ENCODE peak calls at places on chromosomes 1 and 21, in ten cellular contexts. A is BE2C; X is AG09319; S is CD8-positive, alpha-beta T cell; E is Jurkat, Clone E6-1; K is activated CD8-positive, alpha-beta memory T cell treated with anti-CD3 and anti-CD28 coated beads for 48 hours; V is kidney glomerular epithelial cell; B is head of caudate nucleus; R is NCI-H510A; J is endothelial cell. C is an unnamed sample.

GRCh38 chr1:38805036-38805435 is 54.5 kb downstream of the RRAGC start:
- DNase-seq in A (no peak), X (no peak), S (no peak), E (no peak), K (no peak), V (no peak), B (peak), R (no peak), J (no peak), C (no peak)

GRCh38 chr21:33136898-33137502 is 67.1 kb downstream of the OLIG1 start:
- DNase-seq in A (no peak), X (no peak), S (no peak), E (no peak), K (no peak), V (no peak), B (no peak), R (no peak), J (no peak), C (no peak)

GRCh38 chr1:31571340-31572295 is 4.7 kb upstream of the TINAGL1 start:
- DNase-seq in A (no peak), X (no peak), S (no peak), E (no peak), K (no peak), V (no peak), B (no peak), R (no peak), J (no peak), C (no peak)

GRCh38 chr1:196074182-196074581 is 534.1 kb downstream of the KCNT2 start:
- DNase-seq in A (no peak), X (no peak), S (no peak), E (no peak), K (no peak), V (no peak), B (no peak), R (no peak), J (no peak), C (no peak)

GRCh38 chr21:39602076-39602689 is 10.6 kb upstream of the B3GALT5 start:
- DNase-seq in A (no peak), X (no peak), S (no peak), E (no peak), K (no peak), V (no peak), B (no peak), R (no peak), J (no peak), C (no peak)

GRCh38 chr1:85566890-85567289 is 13.7 kb upstream of the CCN1 start:
- DNase-seq in A (no peak), X (no peak), S (no peak), E (no peak), K (no peak), V (no peak), B (no peak), R (no peak), J (no peak), C (no peak)

GRCh38 chr1:30731806-30732276 is 8.5 kb upstream of the MATN1 start:
- DNase-seq in A (no peak), X (no peak), S (no peak), E (no peak), K (no peak), V (no peak), B (no peak), R (no peak), J (no peak), C (no peak)

GRCh38 chr21:38420140-38420539 is 78.1 kb downstream of the ERG start:
- DNase-seq in A (no peak), X (no peak), S (no peak), E (no peak), K (no peak), V (no peak), B (no peak), R (no peak), J (no peak), C (no peak)

GRCh38 chr1:17304155-17304826 is 3.7 kb upstream of the PADI4 start:
- DNase-seq in A (no peak), X (no peak), S (no peak), E (no peak), K (no peak), V (no peak), B (no peak), R (peak), J (no peak), C (no peak)

GRCh38 chr21:42233067-42233981 is 14.4 kb downstream of the ABCG1 start:
- DNase-seq in A (peak), X (no peak), S (peak), E (peak), K (peak), V (peak), B (peak), R (no peak), J (peak), C (no peak)

GRCh38 chr1:40638097-40639036 is 27.1 kb downstream of the RIMS3 start:
- DNase-seq in A (no peak), X (no peak), S (no peak), E (no peak), K (no peak), V (no peak), B (no peak), R (no peak), J (no peak), C (no peak)

GRCh38 chr1:88224940-88225339 is 459.1 kb upstream of the PKN2 start:
- DNase-seq in A (no peak), X (no peak), S (no peak), E (no peak), K (no peak), V (no peak), B (no peak), R (no peak), J (no peak), C (no peak)

GRCh38 chr1:11501491-11501897 is 22.5 kb downstream of the DISP3 start:
- DNase-seq in A (no peak), X (no peak), S (peak), E (no peak), K (no peak), V (no peak), B (no peak), R (no peak), J (no peak), C (no peak)

GRCh38 chr1:14944471-14944981 is 209.0 kb upstream of the TMEM51 start:
- DNase-seq in A (no peak), X (no peak), S (no peak), E (no peak), K (no peak), V (no peak), B (peak), R (no peak), J (no peak), C (no peak)

GRCh38 chr1:111822138-111822537 is 66.4 kb downstream of the DDX20 start:
- DNase-seq in A (no peak), X (no peak), S (no peak), E (no peak), K (no peak), V (no peak), B (no peak), R (no peak), J (no peak), C (no peak)

GRCh38 chr1:214127705-214128104 is 139.9 kb downstream of the PROX1 start:
- DNase-seq in A (no peak), X (no peak), S (no peak), E (no peak), K (no peak), V (no peak), B (no peak), R (no peak), J (no peak), C (no peak)

GRCh38 chr1:3590145-3590768 is 21.1 kb downstream of the MEGF6 start:
- DNase-seq in A (no peak), X (no peak), S (no peak), E (no peak), K (no peak), V (no peak), B (no peak), R (no peak), J (no peak), C (no peak)

GRCh38 chr1:49346767-49347349 is 570.2 kb upstream of the BEND5 start:
- DNase-seq in A (no peak), X (no peak), S (no peak), E (no peak), K (no peak), V (no peak), B (no peak), R (no peak), J (no peak), C (no peak)

GRCh38 chr1:184507604-184508289 is 120.9 kb downstream of the C1orf21 start:
- DNase-seq in A (no peak), X (no peak), S (no peak), E (no peak), K (no peak), V (no peak), B (no peak), R (no peak), J (no peak), C (no peak)

C was measured in kidney epithelial cell.